ENCODE peak calls at places on chromosomes 13 and 19, in five cellular contexts. M is NCI-H146; C is activated CD8-positive, alpha-beta memory T cell treated with anti-CD3 and anti-CD28 coated beads for 1 hour; I is left ventricle myocardium inferior; R is Panc1. K is an unnamed sample.

GRCh38 chr19:10508707-10509106 is 5.6 kb upstream of the KEAP1 start:
- DNase-seq in I (no peak), R (no peak), M (no peak), C (no peak), K (no peak)

GRCh38 chr19:4472174-4472974 is at the start of gene HDGFL2:
- DNase-seq in R (no peak), M (no peak), C (no peak), I (no peak), K (no peak)

GRCh38 chr19:11697284-11697855 is 41.4 kb downstream of the ZNF823 start:
- DNase-seq in M (no peak), C (no peak), R (no peak), I (no peak), K (no peak)

GRCh38 chr13:67549331-67549730 is 319.2 kb upstream of the PCDH9 start:
- DNase-seq in R (no peak), M (no peak), I (no peak), C (no peak), K (peak)

GRCh38 chr19:30752876-30753275 is 380.7 kb downstream of the ZNF536 start:
- DNase-seq in C (no peak), R (no peak), M (no peak), I (no peak), K (no peak)

GRCh38 chr13:111217661-111218060 is 102.6 kb downstream of the ARHGEF7 start:
- DNase-seq in M (no peak), C (no peak), R (no peak), I (no peak), K (no peak)

GRCh38 chr13:24074687-24075086 is 85.8 kb upstream of the SPATA13 start:
- DNase-seq in R (no peak), M (no peak), I (no peak), C (no peak), K (no peak)

GRCh38 chr13:43364210-43365041 is 341.0 kb downstream of the DNAJC15 start:
- DNase-seq in I (no peak), C (no peak), M (no peak), R (no peak), K (no peak)

GRCh38 chr13:80463673-80464352 is 122.9 kb upstream of the SPRY2 start:
- DNase-seq in M (no peak), R (no peak), I (no peak), C (no peak), K (no peak)

GRCh38 chr13:50277906-50278305 is 262.7 kb downstream of the KCNRG start:
- DNase-seq in I (no peak), M (no peak), R (no peak), C (no peak), K (no peak)

GRCh38 chr13:106570354-106570822 is 2.5 kb upstream of the ARGLU1 start:
- DNase-seq in I (peak), M (peak), C (peak), R (no peak), K (no peak)

GRCh38 chr13:27120811-27121210 is 50.8 kb downstream of the USP12 start:
- DNase-seq in M (no peak), R (no peak), C (no peak), I (no peak), K (no peak)

GRCh38 chr13:114076329-114076761 is 56.1 kb downstream of the RASA3 start:
- DNase-seq in M (no peak), C (no peak), R (no peak), I (no peak), K (no peak)